ENCODE peak calls at places on chromosomes 5 and 9, in four cellular contexts. L is IMR-90, D is A549, S is psoas muscle. T is an unnamed sample.

GRCh38 chr9:36082928-36083327 is 46.2 kb downstream of the RECK start:
- DNase-seq in S (no peak), D (no peak), L (no peak), T (no peak)

GRCh38 chr9:37903581-37903830 is 421 bp downstream of the SLC25A51 start:
- DNase-seq in D (no peak), L (no peak), S (peak), T (no peak)

GRCh38 chr9:104094534-104095020 is 468 bp downstream of the SMC2 start:
- DNase-seq in L (no peak), S (no peak), D (no peak), T (peak)

GRCh38 chr5:135012033-135012588 is 21.9 kb downstream of the PITX1 start:
- DNase-seq in D (no peak), L (no peak), S (no peak), T (no peak)

GRCh38 chr9:90641090-90641489 is 1.5 kb downstream of the DIRAS2 start:
- DNase-seq in S (no peak), L (no peak), D (no peak), T (no peak)

GRCh38 chr5:131968396-131968954 is 23.0 kb upstream of the MEIKIN start:
- DNase-seq in S (no peak), D (no peak), L (no peak), T (no peak)

GRCh38 chr5:15007549-15008142 is 136.1 kb upstream of the ANKH start:
- DNase-seq in S (no peak), L (no peak), D (no peak), T (no peak)

GRCh38 chr5:59791602-59792001 is 101.9 kb downstream of the PDE4D start:
- DNase-seq in D (peak), S (no peak), L (no peak), T (no peak)

GRCh38 chr5:87120518-87121314 is 147.0 kb upstream of the RASA1 start:
- DNase-seq in S (no peak), L (peak), D (peak), T (peak)

GRCh38 chr9:113464672-113465271 is 1.2 kb downstream of the RGS3 start:
- DNase-seq in L (no peak), S (no peak), D (no peak), T (no peak)
- H3K4me3 ChIP-seq in L (no peak), S (no peak), D (peak), T (no peak)

DNA sequence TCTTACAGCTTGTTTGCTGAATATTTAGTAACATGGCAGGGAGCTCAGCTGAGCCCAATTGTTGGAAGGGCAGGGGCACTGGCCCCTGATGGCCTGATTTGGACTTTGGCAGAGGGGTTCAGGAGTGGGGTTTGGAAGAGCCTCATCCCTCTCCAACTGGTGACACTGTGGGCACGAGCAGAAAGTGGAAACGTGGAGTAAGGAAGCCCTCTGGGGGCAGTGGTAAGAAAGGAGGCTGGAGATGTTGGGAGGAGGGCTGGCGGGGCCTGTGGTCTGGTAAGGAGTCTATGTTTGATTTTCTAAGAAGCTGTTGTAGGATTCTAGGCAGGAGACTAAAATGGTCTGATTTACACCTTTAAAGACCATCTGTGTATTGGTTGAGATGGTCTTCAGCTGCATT is 208.9 kb downstream of the HSPA4 start:
- DNase-seq in D (no peak), L (no peak), S (no peak), T (no peak)
- TF ChIP-seq CTCF in D (peak), L (peak), S (peak), T (no peak)

DNA sequence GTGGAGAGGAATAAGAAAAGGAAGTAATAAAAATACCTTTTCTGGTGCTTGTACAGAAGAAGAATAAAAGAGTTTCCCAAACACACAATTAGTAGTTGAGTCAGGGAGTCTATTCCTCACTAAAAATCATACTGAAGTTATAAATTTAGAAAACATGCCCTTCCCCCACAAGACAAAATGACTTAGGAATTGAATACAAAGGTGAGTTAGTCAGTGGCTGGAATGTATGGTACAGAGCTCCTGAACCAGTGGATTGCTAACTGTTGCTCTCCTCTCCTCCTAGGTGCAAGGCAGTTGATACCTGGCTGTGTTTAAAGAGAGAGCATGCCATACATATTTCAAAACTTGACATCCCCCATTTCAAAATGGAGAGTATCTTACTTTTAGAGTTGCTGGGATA is 1.9 kb downstream of the GDA start:
- DNase-seq in D (no peak), S (no peak), L (no peak), T (no peak)
- H3K4me3 ChIP-seq in D (no peak), S (no peak), L (no peak), T (no peak)

GRCh38 chr5:115352571-115352970 is 56.1 kb upstream of the CCDC112 start:
- DNase-seq in S (no peak), L (no peak), D (no peak), T (no peak)

GRCh38 chr5:115348175-115348574 is 51.7 kb upstream of the CCDC112 start:
- DNase-seq in S (no peak), L (no peak), D (no peak), T (no peak)

GRCh38 chr5:115351356-115352195 is 55.1 kb upstream of the CCDC112 start:
- DNase-seq in S (no peak), L (peak), D (peak), T (peak)

GRCh38 chr5:115350892-115351291 is 54.4 kb upstream of the CCDC112 start:
- DNase-seq in D (no peak), L (no peak), S (no peak), T (no peak)

DNA sequence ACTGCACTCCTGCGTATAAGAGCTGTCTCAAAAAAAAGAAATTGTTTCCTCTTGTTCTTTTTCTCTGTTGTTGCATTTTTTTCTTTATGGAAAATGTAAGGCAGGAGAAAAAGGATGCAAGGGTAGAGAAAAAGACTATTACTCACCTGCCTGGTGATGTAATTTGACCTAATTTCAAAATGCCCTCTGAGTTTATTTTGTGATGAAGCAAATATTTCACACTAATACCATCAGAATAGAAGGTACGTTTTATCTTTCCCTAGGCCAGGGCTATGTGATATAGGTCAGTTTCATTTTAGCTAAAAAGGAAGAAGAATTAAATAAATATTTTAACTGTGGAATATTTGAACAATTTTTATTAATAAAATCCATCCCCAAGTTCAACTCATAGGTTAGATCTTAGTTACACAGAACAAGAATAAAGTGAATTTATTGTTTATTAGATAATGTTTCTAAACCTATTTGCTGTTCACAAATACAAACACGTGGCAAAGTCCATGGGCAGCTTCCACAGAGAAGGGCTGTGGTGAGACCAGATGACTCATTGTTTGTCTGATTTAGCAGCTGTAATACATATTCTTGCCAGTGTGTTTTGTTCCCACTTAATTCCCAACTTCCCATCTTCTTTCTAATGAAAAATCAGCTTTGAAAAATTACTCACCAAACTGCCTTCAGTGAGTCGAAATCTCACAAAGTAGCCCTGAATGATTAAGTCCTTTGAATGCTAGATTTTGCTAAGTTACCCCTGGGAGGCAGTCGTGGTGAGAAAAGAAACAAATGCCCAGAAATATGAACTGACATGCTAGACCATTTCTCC is 52.8 kb upstream of the CCDC112 start:
- DNase-seq in S (peak), L (peak), D (peak), T (peak)
- TF ChIP-seq CTCF in S (peak), L (no peak), D (no peak), T (peak)

GRCh38 chr5:40842351-40842750 is 1.2 kb downstream of the CARD6 start:
- DNase-seq in L (peak), D (no peak), S (no peak), T (peak)
- H3K4me3 ChIP-seq in L (no peak), D (peak), S (peak), T (peak)

DNA sequence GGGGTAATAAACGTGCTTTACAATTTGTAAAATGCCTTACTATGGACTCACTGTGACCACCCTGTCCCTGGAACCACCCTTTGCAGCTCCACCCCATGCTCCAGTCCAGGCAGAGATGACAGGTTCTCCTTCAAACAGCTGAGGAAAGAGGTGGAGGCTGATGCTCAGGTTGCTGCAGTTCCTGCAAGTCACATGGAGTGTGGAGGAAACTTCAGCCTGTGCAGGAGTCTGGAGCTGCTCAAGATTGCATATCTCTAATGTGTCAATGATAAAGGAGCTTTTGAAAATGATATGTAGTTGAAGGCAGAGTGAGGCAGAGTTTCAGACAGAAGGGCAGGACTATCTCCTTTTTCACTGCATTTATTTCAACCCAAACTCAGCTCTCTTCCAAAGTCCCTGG is 38.6 kb upstream of the NDFIP1 start:
- DNase-seq in D (no peak), S (no peak), L (no peak), T (no peak)
- TF ChIP-seq CTCF in D (no peak), S (no peak), L (no peak), T (no peak)

GRCh38 chr9:21615018-21615417 is 132.9 kb upstream of the IFNE start:
- DNase-seq in S (no peak), L (no peak), D (no peak), T (no peak)
- H3K4me3 ChIP-seq in S (no peak), L (no peak), D (no peak), T (no peak)

GRCh38 chr9:93119953-93120845 is 13.9 kb downstream of the NINJ1 start:
- DNase-seq in L (peak), D (peak), S (peak), T (peak)
- TF ChIP-seq CTCF in L (peak), D (no peak), S (peak), T (peak)

GRCh38 chr5:44862808-44863207 is 54.1 kb downstream of the MRPS30 start:
- DNase-seq in S (no peak), L (peak), D (peak), T (peak)

DNA sequence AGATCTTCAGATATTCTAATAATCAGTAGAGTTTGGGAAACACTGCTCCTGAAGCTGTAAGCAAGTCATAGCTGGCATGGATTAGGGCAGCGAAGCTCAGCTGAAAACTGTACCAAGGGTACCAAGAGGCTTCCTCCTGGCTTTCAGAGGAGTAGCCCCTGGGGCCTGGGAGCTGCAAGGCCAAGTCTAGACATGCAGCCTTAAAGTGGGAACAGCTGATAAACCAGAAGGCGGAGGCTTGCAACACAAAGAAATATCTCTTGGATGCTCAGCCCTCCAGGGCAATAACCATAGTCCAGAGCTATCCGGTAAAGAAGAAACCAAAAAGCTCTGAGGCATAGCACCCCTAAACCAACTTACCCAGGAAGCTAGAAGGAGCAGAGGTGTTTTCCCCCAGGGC is 51.5 kb downstream of the MRPS30 start:
- DNase-seq in S (no peak), L (no peak), D (no peak), T (no peak)
- H3K4me3 ChIP-seq in S (no peak), L (no peak), D (no peak), T (no peak)

T was measured in cardiac fibroblast.